ENCODE peak calls at places on chromosome 6, in ten cellular contexts. M is pulmonary artery endothelial cell; D is activated naive CD4-positive, alpha-beta T cell treated with anti-CD3 and anti-CD28 coated beads, Interleukin-2, amount 10 ng/mL, durations not matched to agents 7 days and 5 days; J is stimulated activated CD8-positive, alpha-beta memory T cell treated with anti-CD3 and anti-CD28 coated beads, Interleukin-15, amount 100 ng/mL, for 4 hours; C is cerebellum; H is skeletal muscle cell; Q is Ammon's horn; U is mucosa of gallbladder; G is stimulated activated CD4-positive, alpha-beta T cell treated with anti-CD3 and anti-CD28 coated beads, Interleukin-2, amount 100 ng/mL, for 48 hours; V is foreskin fibroblast. B is an unnamed sample.

GRCh38 chr6:2782356-2782708 is 17.1 kb downstream of the WRNIP1 start:
- DNase-seq in V (no peak), C (no peak), U (no peak), M (no peak), D (no peak), J (no peak), G (no peak), Q (no peak), H (no peak), B (no peak)

GRCh38 chr6:170031096-170031471 is 259.8 kb downstream of the DLL1 start:
- DNase-seq in H (no peak), D (no peak), V (no peak), M (no peak), Q (no peak), U (no peak), C (no peak), J (no peak), G (no peak), B (no peak)

GRCh38 chr6:38034269-38034914 is 214.9 kb downstream of the ZFAND3 start:
- DNase-seq in H (peak; percentile 34), M (peak; percentile 5), U (no peak), V (peak; percentile 71), D (no peak), J (no peak), C (no peak), G (no peak), Q (peak; percentile 62), B (peak; percentile 10)

GRCh38 chr6:112511441-112511840 is 164.3 kb downstream of the RFPL4B start:
- DNase-seq in U (no peak), J (no peak), M (no peak), C (no peak), D (no peak), H (no peak), V (no peak), G (no peak), Q (no peak), B (no peak)

GRCh38 chr6:141460743-141461484 is 671.8 kb upstream of the GJE1 start:
- DNase-seq in H (no peak), D (no peak), M (no peak), V (no peak), Q (no peak), C (no peak), G (no peak), J (no peak), U (no peak), B (no peak)

GRCh38 chr6:13248053-13248452 is 80.3 kb downstream of the TBC1D7 start:
- DNase-seq in C (no peak), M (no peak), V (peak; percentile 81), D (no peak), H (peak; percentile 72), Q (peak; percentile 54), G (no peak), U (no peak), J (no peak), B (no peak)

GRCh38 chr6:117441824-117442264 is 16.1 kb upstream of the ROS1 start:
- DNase-seq in C (no peak), H (peak; percentile 81), M (no peak), J (no peak), U (no peak), D (no peak), V (peak; percentile 81), G (no peak), Q (no peak), B (no peak)

GRCh38 chr6:150930816-150931215 is 65.3 kb downstream of the MTHFD1L start:
- DNase-seq in C (no peak), V (peak; percentile 80), H (no peak), U (no peak), G (no peak), J (no peak), D (no peak), M (no peak), Q (no peak), B (peak; percentile 88)

GRCh38 chr6:144898741-144899140 is 613.6 kb downstream of the UTRN start:
- DNase-seq in C (no peak), G (no peak), Q (no peak), V (no peak), D (no peak), M (no peak), H (no peak), U (no peak), J (no peak), B (no peak)

GRCh38 chr6:17038316-17038715 is 63.5 kb upstream of the STMND1 start:
- DNase-seq in V (peak; percentile 82), D (no peak), C (no peak), J (no peak), U (no peak), M (no peak), H (no peak), G (no peak), Q (no peak), B (no peak)

GRCh38 chr6:170286246-170286933 is 4.5 kb downstream of the DLL1 start:
- DNase-seq in G (no peak), V (no peak), C (no peak), Q (peak; percentile 84), H (peak; percentile 45), U (no peak), M (no peak), D (no peak), J (no peak), B (no peak)

GRCh38 chr6:52454556-52454955 is 34.4 kb downstream of the EFHC1 start:
- DNase-seq in H (peak; percentile 0), D (no peak), C (no peak), V (peak; percentile 10), U (peak; percentile 36), G (no peak), Q (no peak), J (no peak), M (peak; percentile 7), B (no peak)

GRCh38 chr6:27720607-27721580 is 191.3 kb downstream of the OR2B2 start:
- DNase-seq in G (peak; percentile 7), M (no peak), V (peak; percentile 8), H (no peak), J (no peak), Q (peak; percentile 15), C (no peak), D (no peak), U (no peak), B (no peak)

GRCh38 chr6:126540161-126540560 is 200.2 kb downstream of the CENPW start:
- DNase-seq in U (no peak), Q (no peak), D (no peak), C (no peak), H (peak; percentile 42), M (no peak), G (no peak), V (peak; percentile 4), J (no peak), B (no peak)

GRCh38 chr6:36759177-36759757 is 61.6 kb downstream of the RAB44 start:
- DNase-seq in M (peak; percentile 35), D (peak; percentile 85), H (peak; percentile 31), J (peak; percentile 53), C (peak; percentile 86), U (peak; percentile 74), Q (peak; percentile 88), V (peak; percentile 87), G (peak; percentile 87), B (peak; percentile 19)

GRCh38 chr6:52423971-52424381 is 3.8 kb downstream of the EFHC1 start:
- DNase-seq in G (no peak), Q (no peak), U (no peak), H (peak; percentile 70), D (no peak), M (peak; percentile 65), J (no peak), V (peak; percentile 85), C (no peak), B (no peak)

GRCh38 chr6:133240511-133241087 is 558 bp upstream of the EYA4 start:
- DNase-seq in Q (no peak), U (no peak), G (no peak), C (no peak), D (no peak), M (no peak), V (peak; percentile 41), J (no peak), H (no peak), B (no peak)

GRCh38 chr6:127117979-127118504 is 429 bp upstream of the RSPO3 start:
- DNase-seq in U (no peak), Q (no peak), G (no peak), M (no peak), J (no peak), C (no peak), D (no peak), H (no peak), V (peak; percentile 32), B (no peak)

GRCh38 chr6:50021894-50022293 is at the start of gene DEFB110:
- DNase-seq in H (no peak), D (no peak), C (no peak), M (no peak), U (no peak), G (no peak), V (no peak), Q (no peak), J (no peak), B (no peak)

GRCh38 chr6:148179786-148180185 is 162.9 kb upstream of the SASH1 start:
- DNase-seq in D (no peak), M (peak; percentile 32), V (peak; percentile 64), C (no peak), J (no peak), Q (no peak), U (no peak), G (no peak), H (no peak), B (no peak)

GRCh38 chr6:169415179-169415578 is 161.5 kb upstream of the THBS2 start:
- DNase-seq in U (no peak), G (no peak), J (no peak), Q (no peak), M (no peak), C (no peak), D (no peak), H (no peak), V (peak; percentile 29), B (no peak)

GRCh38 chr6:34792605-34793500 is 970 bp downstream of the BLTP3A start:
- DNase-seq in J (no peak), M (no peak), C (peak; percentile 23), U (peak; percentile 14), V (peak; percentile 79), Q (peak; percentile 13), H (no peak), D (peak; percentile 42), G (no peak), B (peak; percentile 30)

GRCh38 chr6:122712864-122713612 is 66.5 kb upstream of the FABP7 start:
- DNase-seq in J (no peak), Q (no peak), M (no peak), V (no peak), C (no peak), G (no peak), U (no peak), D (no peak), H (no peak), B (no peak)

GRCh38 chr6:21601932-21602390 is 8.4 kb downstream of the SOX4 start:
- DNase-seq in Q (no peak), J (no peak), G (no peak), M (no peak), V (no peak), H (no peak), C (no peak), U (no peak), D (no peak), B (no peak)

GRCh38 chr6:133837801-133838349 is 51.0 kb upstream of the TCF21 start:
- DNase-seq in U (peak; percentile 48), D (peak; percentile 73), M (no peak), H (no peak), Q (peak; percentile 28), C (no peak), G (peak; percentile 64), J (peak; percentile 5), V (peak; percentile 67), B (no peak)

B was measured in GM04504.